ENCODE peak calls at places on chromosomes 16 and 17, in four cellular contexts. N, C, M and T are unnamed samples.
A peak's percentile ranks its signal among the peaks of the same experiment; 100 is the strongest.

GRCh38 chr16:21703589-21704174 is 39.9 kb downstream of the OTOA start:
- DNase-seq in M (no peak), C (no peak), N (no peak), T (no peak)

GRCh38 chr16:424623-425081 is 797 bp upstream of the RAB11FIP3 start:
- DNase-seq in N (peak; percentile 84), C (no peak), M (peak; percentile 65), T (no peak)

GRCh38 chr17:62749926-62750325 is 58.2 kb downstream of the MARCHF10 start:
- DNase-seq in M (no peak), C (no peak), N (no peak), T (no peak)

GRCh38 chr17:82720204-82720603 is 3.7 kb downstream of the FN3KRP start:
- DNase-seq in M (no peak), C (no peak), N (no peak), T (no peak)

GRCh38 chr16:871562-872330 is 71.2 kb upstream of the GNG13 start:
- DNase-seq in M (no peak), N (peak; percentile 62), C (no peak), T (no peak)

GRCh38 chr16:11824362-11824761 is 27.0 kb downstream of the RSL1D1 start:
- DNase-seq in N (no peak), M (peak; percentile 78), C (no peak), T (no peak)

GRCh38 chr16:88649924-88650748 is 717 bp downstream of the CYBA start:
- DNase-seq in M (no peak), C (peak; percentile 40), N (peak; percentile 75), T (no peak)

GRCh38 chr16:66543541-66543940 is 6.4 kb downstream of the TK2 start:
- DNase-seq in M (no peak), C (no peak), N (no peak), T (no peak)

GRCh38 chr16:88373927-88374492 is 8.7 kb upstream of the ZNF469 start:
- DNase-seq in C (no peak), M (no peak), N (no peak), T (no peak)

GRCh38 chr17:77317091-77317519 is 176.3 kb downstream of the SEC14L1 start:
- DNase-seq in M (no peak), C (no peak), N (peak; percentile 66), T (no peak)

GRCh38 chr16:25692734-25693508 is 1.2 kb downstream of the HS3ST4 start:
- DNase-seq in N (no peak), M (no peak), C (peak; percentile 72), T (no peak)

GRCh38 chr17:74117999-74118421 is 85.5 kb upstream of the RPL38 start:
- DNase-seq in N (no peak), M (no peak), C (peak; percentile 28), T (no peak)

GRCh38 chr17:45852535-45853297 is 8.0 kb downstream of the SPPL2C start:
- DNase-seq in M (peak; percentile 75), N (no peak), C (peak; percentile 78), T (peak; percentile 36)

GRCh38 chr17:36514856-36515255 is 19.8 kb downstream of the MYO19 start:
- DNase-seq in N (no peak), C (no peak), M (no peak), T (no peak)

GRCh38 chr16:63983401-63983800 is 1138.5 kb downstream of the CDH11 start:
- DNase-seq in M (no peak), C (no peak), N (no peak), T (no peak)

GRCh38 chr17:30920282-30920681 is 1.5 kb upstream of the ADAP2 start:
- DNase-seq in C (peak; percentile 22), M (no peak), N (peak; percentile 37), T (no peak)

GRCh38 chr17:30924341-30924740 is 2.6 kb downstream of the ADAP2 start:
- DNase-seq in N (peak; percentile 20), C (no peak), M (no peak), T (no peak)

GRCh38 chr17:30921544-30922196 is at the start of gene ADAP2:
- DNase-seq in M (peak; percentile 67), N (peak; percentile 82), C (peak; percentile 65), T (no peak)

GRCh38 chr17:30920683-30921543 is 832 bp upstream of the ADAP2 start:
- DNase-seq in M (no peak), C (no peak), N (peak; percentile 3), T (no peak)

GRCh38 chr17:30922235-30922993 is 669 bp downstream of the ADAP2 start:
- DNase-seq in N (peak; percentile 76), C (peak; percentile 3), M (no peak), T (no peak)
- H3K4me3 ChIP-seq in N (peak overlapping the region; percentile 65), C (peak overlapping the region; percentile 45), M (peak overlapping the region; percentile 30), T (no peak overlapping the region)

GRCh38 chr17:8419305-8419704 is 16.4 kb upstream of the NDEL1 start:
- DNase-seq in M (no peak), C (no peak), N (no peak), T (no peak)

GRCh38 chr17:8420041-8420934 is 15.4 kb upstream of the NDEL1 start:
- DNase-seq in C (peak; percentile 75), N (no peak), M (peak; percentile 94), T (no peak)

GRCh38 chr17:8418471-8418870 is 17.2 kb upstream of the NDEL1 start:
- DNase-seq in M (no peak), N (no peak), C (no peak), T (no peak)

GRCh38 chr17:8417806-8418205 is 17.9 kb upstream of the NDEL1 start:
- DNase-seq in C (no peak), M (no peak), N (no peak), T (no peak)

DNA sequence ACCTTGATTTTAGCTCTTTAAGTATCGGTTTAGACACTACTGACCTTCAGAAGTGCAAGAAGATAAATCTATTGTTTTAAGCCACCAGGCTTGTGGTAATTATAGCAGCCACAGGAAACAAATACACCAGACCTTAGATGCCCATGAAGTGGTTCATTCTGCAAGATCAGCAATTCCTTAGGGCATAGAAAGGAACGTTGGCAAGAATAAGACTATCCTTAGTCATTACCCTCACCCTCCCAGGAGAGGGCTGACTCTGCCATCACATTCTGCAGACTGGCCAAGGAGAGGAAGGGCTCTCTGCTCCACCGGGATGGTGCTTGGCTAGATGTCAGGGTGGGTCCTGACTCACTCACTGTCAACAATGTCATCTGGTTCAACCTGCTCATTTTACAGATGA is 14.1 kb upstream of the NDEL1 start:
- DNase-seq in C (no peak), M (no peak), N (no peak), T (no peak)
- H3K27ac ChIP-seq in C (no peak overlapping the region), M (no peak overlapping the region), N (no peak overlapping the region), T (no peak overlapping the region)

GRCh38 chr17:44190496-44190895 is 3.7 kb downstream of the TMUB2 start:
- DNase-seq in N (no peak), M (no peak), C (no peak), T (no peak)

GRCh38 chr17:44191389-44191788 is 4.6 kb downstream of the TMUB2 start:
- DNase-seq in N (no peak), C (no peak), M (no peak), T (no peak)

GRCh38 chr17:44193326-44194084 is 6.2 kb downstream of the ATXN7L3 start:
- DNase-seq in N (no peak), M (no peak), C (no peak), T (no peak)

GRCh38 chr17:44192750-44193149 is 6.0 kb downstream of the TMUB2 start:
- DNase-seq in C (no peak), N (no peak), M (no peak), T (no peak)

GRCh38 chr17:44191941-44192496 is 5.2 kb downstream of the TMUB2 start:
- DNase-seq in N (no peak), M (no peak), C (no peak), T (no peak)
- H3K4me3 ChIP-seq in N (no peak overlapping the region), M (no peak overlapping the region), C (no peak overlapping the region), T (no peak overlapping the region)

GRCh38 chr17:42853004-42853403 is 2.0 kb downstream of the AOC3 start:
- DNase-seq in C (no peak), N (no peak), M (peak; percentile 47), T (no peak)
- H3K27ac ChIP-seq in C (no peak overlapping the region), N (peak overlapping the region; percentile 94), M (no peak overlapping the region), T (no peak overlapping the region)

DNA sequence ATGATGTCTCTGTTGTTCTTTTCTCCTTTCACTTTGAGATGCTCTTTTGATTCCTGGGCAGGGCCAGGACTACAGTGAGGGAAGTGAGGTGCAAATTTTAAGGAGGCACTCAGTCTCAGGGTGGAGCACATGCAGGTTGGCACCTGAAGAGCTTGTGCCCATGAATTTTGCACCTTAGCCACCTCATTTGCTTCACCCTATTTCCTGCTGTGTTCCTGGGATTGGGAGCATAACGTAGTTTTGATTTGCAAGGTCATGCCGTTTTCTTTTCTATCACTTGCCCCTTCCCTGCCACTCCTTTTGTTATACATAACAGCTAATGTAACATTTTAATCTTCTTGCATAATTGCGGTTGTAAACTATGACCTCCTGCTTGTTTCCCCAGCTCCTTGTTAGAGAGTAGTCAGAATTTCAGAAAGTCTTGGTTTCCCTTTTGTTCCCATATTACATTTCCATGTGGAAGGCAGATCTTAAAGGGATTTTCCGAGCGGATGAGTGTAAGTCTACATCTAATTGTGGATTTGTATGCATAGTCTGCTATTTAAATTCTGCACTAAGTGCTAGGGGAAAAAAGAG is 9.8 kb downstream of the PMFBP1 start:
- DNase-seq in N (no peak), M (no peak), C (no peak), T (no peak)
- H3K4me3 ChIP-seq in N (no peak overlapping the region), M (no peak overlapping the region), C (no peak overlapping the region), T (no peak overlapping the region)

GRCh38 chr17:49696233-49696761 is 11.5 kb downstream of the SLC35B1 start:
- DNase-seq in N (no peak), C (no peak), M (no peak), T (peak; percentile 38)

GRCh38 chr17:49694847-49695697 is 12.7 kb downstream of the SLC35B1 start:
- DNase-seq in N (peak; percentile 86), C (peak; percentile 61), M (peak; percentile 64), T (peak; percentile 71)

GRCh38 chr17:49698005-49698404 is 9.8 kb downstream of the SLC35B1 start:
- DNase-seq in N (no peak), C (no peak), M (no peak), T (no peak)

GRCh38 chr17:49692751-49693150 is 14.9 kb upstream of the SPOP start:
- DNase-seq in M (no peak), C (no peak), N (no peak), T (no peak)

DNA sequence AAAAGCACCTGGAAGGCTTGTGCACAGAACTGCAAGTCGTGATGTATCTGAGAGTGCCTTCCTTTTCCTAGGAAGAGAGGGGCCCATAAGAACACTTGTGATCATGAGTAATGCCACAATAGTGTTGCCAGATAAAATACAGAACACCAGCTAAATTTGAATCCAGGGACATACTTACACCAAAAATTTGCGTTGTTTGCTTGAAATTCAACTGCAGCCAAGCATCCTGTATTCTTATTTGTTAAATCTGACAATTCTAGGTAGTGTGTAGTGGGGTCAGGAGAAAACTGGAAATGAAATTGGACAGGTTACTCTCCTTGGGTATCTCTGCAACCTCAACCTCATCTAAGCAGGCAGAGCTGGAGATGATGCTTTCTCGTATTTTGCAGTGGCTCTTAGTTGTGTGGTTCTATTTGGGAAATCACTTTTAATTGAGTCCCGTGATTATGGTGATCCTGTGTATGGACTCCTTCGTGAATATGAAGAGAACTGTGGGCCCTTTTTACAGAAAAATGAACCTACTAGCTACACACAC is 12.0 kb downstream of the SLC35B1 start:
- DNase-seq in N (no peak), C (no peak), M (no peak), T (no peak)
- H3K27ac ChIP-seq in N (peak overlapping the region; percentile 9), C (no peak overlapping the region), M (no peak overlapping the region), T (peak overlapping the region; percentile 60)